ENCODE peak calls at places on chromosome 13, in five cellular contexts. W, B, A, J and G are unnamed samples.
A peak's percentile ranks its signal among the peaks of the same experiment; 100 is the strongest.

GRCh38 chr13:87827479-87827878 is 156.3 kb downstream of the SLITRK5 start:
- DNase-seq in W (no peak), J (no peak), A (no peak), B (no peak), G (no peak)

GRCh38 chr13:99845136-99845874 is 126.3 kb downstream of the ZIC5 start:
- DNase-seq in A (no peak), W (no peak), J (no peak), B (no peak), G (no peak)

GRCh38 chr13:90622547-90622946 is 724.9 kb upstream of the MIR17HG start:
- DNase-seq in A (no peak), W (no peak), J (no peak), B (no peak), G (no peak)

GRCh38 chr13:52070929-52071523 is 46.5 kb downstream of the UTP14C start:
- DNase-seq in B (no peak), W (no peak), J (no peak), A (no peak), G (no peak)

GRCh38 chr13:80040219-80040976 is 300.5 kb downstream of the SPRY2 start:
- DNase-seq in B (no peak), W (no peak), A (no peak), J (no peak), G (no peak)

GRCh38 chr13:40346592-40346991 is 319.8 kb downstream of the FOXO1 start:
- DNase-seq in B (no peak), A (no peak), J (no peak), W (no peak), G (no peak)

GRCh38 chr13:91609353-91609752 is 210.9 kb downstream of the GPC5 start:
- DNase-seq in J (no peak), A (no peak), W (no peak), B (no peak), G (no peak)

GRCh38 chr13:46389985-46390384 is 2.9 kb upstream of the RUBCNL start:
- DNase-seq in J (no peak), W (no peak), A (peak; percentile 18), B (no peak), G (no peak)

GRCh38 chr13:93309886-93310520 is 83.4 kb downstream of the GPC6 start:
- DNase-seq in W (no peak), A (no peak), J (no peak), B (no peak), G (no peak)

GRCh38 chr13:47168086-47168485 is 271.2 kb upstream of the HTR2A start:
- DNase-seq in W (no peak), A (no peak), J (no peak), B (no peak), G (no peak)

GRCh38 chr13:105804561-105805190 is 730.8 kb downstream of the EFNB2 start:
- DNase-seq in A (no peak), W (no peak), B (no peak), J (no peak), G (no peak)

DNA sequence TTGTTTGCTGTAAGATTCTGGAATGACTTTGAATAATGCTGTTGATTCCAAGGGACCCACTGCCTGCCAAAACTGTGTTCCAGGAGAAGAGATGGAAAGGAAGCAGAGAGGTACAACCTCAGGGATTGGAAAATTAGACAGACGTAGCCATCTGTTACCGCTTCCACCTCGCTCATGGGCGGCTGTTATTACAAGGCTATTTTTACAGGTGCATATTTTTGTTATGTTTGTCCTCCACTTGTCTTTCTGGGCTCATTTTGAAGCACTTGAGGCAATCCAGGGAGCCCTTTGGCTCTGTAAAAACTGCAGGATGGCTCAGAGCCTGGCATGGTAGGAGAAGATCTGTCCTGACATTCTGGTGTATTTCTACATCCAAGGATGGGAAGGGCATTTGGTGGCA is 276.4 kb upstream of the TMTC4 start:
- DNase-seq in B (no peak), J (no peak), A (no peak), W (no peak), G (no peak)
- TF ChIP-seq CTCF in B (no peak), J (no peak), A (no peak), W (no peak), G (no peak)

DNA sequence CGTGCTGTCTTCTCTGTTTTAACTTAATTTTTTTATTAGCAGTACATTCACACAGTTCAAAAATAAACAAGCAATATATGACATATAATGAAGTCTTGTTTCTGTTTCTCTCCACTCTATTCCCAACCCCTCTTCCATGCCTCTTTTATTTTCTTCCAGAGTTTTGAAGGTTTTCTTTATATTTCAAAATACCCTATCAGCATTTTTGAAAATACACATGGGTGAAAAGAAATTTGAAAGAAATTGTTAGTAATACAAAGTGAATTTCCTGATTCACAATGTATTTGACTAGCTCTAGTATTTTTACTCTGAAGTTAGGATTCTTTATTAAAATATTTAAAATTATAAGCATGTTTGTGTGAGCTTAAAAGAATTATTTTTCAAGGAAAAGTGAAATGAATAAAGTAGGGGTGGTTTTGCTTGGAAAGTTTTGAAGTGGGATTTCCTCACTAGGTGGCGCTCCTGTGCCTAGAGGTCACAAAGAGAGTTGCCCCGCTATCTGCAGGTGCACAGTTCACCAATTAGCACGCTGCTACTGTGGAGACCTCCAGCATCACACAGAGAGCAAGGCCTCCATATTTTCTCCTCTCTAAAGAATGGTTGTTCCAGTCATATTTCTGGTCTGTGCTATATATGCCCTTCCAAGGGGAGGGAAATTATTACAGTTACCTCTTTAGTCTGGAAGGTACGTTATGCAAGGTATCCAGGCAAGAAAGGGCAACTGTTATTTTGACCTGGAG is 37.6 kb downstream of the SOX21 start:
- DNase-seq in B (no peak), W (no peak), A (no peak), J (peak; percentile 78), G (no peak)
- TF ChIP-seq CTCF in B (no peak), W (peak; percentile 63), A (peak; percentile 66), J (peak; percentile 68), G (peak; percentile 71)

GRCh38 chr13:38902551-38902950 is 88.1 kb downstream of the STOML3 start:
- DNase-seq in W (no peak), B (no peak), A (no peak), J (no peak), G (no peak)

GRCh38 chr13:38899581-38899980 is 91.0 kb downstream of the STOML3 start:
- DNase-seq in W (no peak), B (no peak), A (no peak), J (no peak), G (no peak)

GRCh38 chr13:38897521-38897920 is 93.1 kb downstream of the STOML3 start:
- DNase-seq in B (no peak), A (no peak), W (no peak), J (no peak), G (no peak)

GRCh38 chr13:38898481-38898880 is 92.2 kb downstream of the STOML3 start:
- DNase-seq in W (no peak), B (no peak), A (no peak), J (no peak), G (no peak)

GRCh38 chr13:38900188-38900587 is 90.4 kb downstream of the STOML3 start:
- DNase-seq in B (no peak), J (peak; percentile 34), W (no peak), A (no peak), G (no peak)
- TF ChIP-seq CTCF in B (no peak), J (no peak), W (no peak), A (no peak), G (peak; percentile 9)

GRCh38 chr13:31824705-31825512 is 85.6 kb downstream of the RXFP2 start:
- DNase-seq in W (no peak), J (no peak), A (no peak), B (no peak), G (no peak)
- TF ChIP-seq CTCF in W (no peak), J (no peak), A (peak; percentile 66), B (peak; percentile 18), G (peak; percentile 29)

GRCh38 chr13:50082426-50083283 is 67.4 kb downstream of the KCNRG start:
- DNase-seq in J (peak; percentile 67), B (no peak), A (peak; percentile 48), W (peak; percentile 87), G (no peak)

GRCh38 chr13:50080158-50080855 is 65.1 kb downstream of the KCNRG start:
- DNase-seq in A (no peak), W (no peak), B (no peak), J (no peak), G (no peak)

GRCh38 chr13:50080856-50081105 is 65.5 kb downstream of the KCNRG start:
- DNase-seq in J (no peak), B (no peak), W (no peak), A (no peak), G (no peak)

GRCh38 chr13:50081899-50082425 is 66.7 kb downstream of the KCNRG start:
- DNase-seq in A (peak; percentile 97), B (peak; percentile 92), J (peak; percentile 99), W (peak; percentile 97), G (peak; percentile 100)

DNA sequence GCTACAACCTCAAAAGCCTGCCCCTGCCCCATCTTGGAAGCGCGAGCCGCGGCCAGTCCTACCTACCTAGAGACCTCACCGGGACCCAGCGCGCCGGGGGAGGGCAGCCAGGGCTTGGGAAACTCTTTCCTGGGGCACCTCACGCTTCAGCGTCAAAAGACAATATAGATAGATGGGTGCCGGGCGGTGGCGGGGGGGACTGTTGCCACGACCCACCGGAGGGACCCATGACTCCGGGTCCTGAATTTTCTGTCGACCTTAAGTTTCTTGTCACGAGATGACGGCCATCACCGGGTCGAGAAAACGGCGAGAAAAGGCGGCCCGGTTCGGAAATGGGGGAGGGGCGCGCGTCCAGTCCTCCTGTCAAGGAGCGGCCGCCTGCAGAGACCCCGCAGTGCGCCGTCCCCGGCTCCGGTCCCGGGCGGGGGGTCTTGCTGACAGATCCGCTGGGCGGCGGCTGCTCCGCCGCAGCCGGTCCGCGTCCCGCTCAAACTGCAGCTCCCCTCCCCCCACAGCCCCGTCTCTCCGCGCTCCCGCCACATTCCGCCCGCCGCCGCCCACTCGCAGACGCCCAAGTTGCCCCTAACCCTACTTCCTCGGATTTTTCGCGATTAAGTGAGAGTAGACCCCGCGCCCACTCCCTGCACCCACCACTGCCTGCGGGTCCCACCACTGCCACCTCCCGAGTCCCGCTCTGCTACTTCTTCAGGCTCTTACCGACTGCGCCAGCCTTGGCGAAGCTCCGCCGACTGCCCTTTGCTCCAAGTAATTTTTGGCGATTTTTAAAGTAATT is 66.1 kb downstream of the KCNRG start:
- DNase-seq in J (peak; percentile 66), W (peak; percentile 90), B (no peak), A (peak; percentile 41), G (peak; percentile 86)
- TF ChIP-seq CTCF in J (no peak), W (no peak), B (no peak), A (no peak), G (peak; percentile 32)

GRCh38 chr13:109833071-109833470 is 46.7 kb upstream of the IRS2 start:
- DNase-seq in A (no peak), B (no peak), J (no peak), W (no peak), G (no peak)
- TF ChIP-seq CTCF in A (no peak), B (no peak), J (no peak), W (no peak), G (no peak)

GRCh38 chr13:96091164-96091931 is 1.4 kb downstream of the HS6ST3 start:
- DNase-seq in A (peak; percentile 14), J (peak; percentile 53), B (no peak), W (peak; percentile 72), G (no peak)
- TF ChIP-seq CTCF in A (no peak), J (no peak), B (no peak), W (no peak), G (no peak)